ENCODE peak calls at places on chromosome 3, in eight cellular contexts. E is Panc1; A is mucosa of descending colon; M is fibroblast of pulmonary artery; J is skeletal muscle cell; L is pancreas; K is CD8-positive, alpha-beta memory T cell; H is neuronal stem cell. N is an unnamed sample.

GRCh38 chr3:16448691-16449090 is 64.8 kb downstream of the RFTN1 start:
- DNase-seq in E (no peak), A (peak; percentile 33), M (peak; percentile 92), J (peak; percentile 96), L (no peak), K (no peak), H (no peak), N (peak; percentile 24)

GRCh38 chr3:79203144-79203519 is 564.7 kb downstream of the ROBO1 start:
- DNase-seq in E (no peak), A (no peak), M (no peak), J (no peak), L (no peak), K (no peak), H (no peak), N (no peak)

GRCh38 chr3:114711321-114711891 is 417.6 kb downstream of the TIGIT start:
- DNase-seq in E (no peak), A (no peak), M (no peak), J (no peak), L (no peak), K (no peak), H (no peak), N (no peak)

GRCh38 chr3:58151637-58152036 is 59.1 kb downstream of the DNASE1L3 start:
- DNase-seq in E (no peak), A (no peak), M (no peak), J (no peak), L (no peak), K (no peak), H (no peak), N (no peak)

GRCh38 chr3:57446318-57446841 is 97.8 kb downstream of the DNAH12 start:
- DNase-seq in E (no peak), A (no peak), M (peak; percentile 27), J (no peak), L (no peak), K (no peak), H (no peak), N (no peak)

GRCh38 chr3:75042941-75043340 is 428.5 kb upstream of the CNTN3 start:
- DNase-seq in E (no peak), A (no peak), M (no peak), J (no peak), L (no peak), K (no peak), H (no peak), N (peak; percentile 62)

GRCh38 chr3:113136071-113136470 is 75.3 kb upstream of the BOC start:
- DNase-seq in E (peak; percentile 8), A (no peak), M (peak; percentile 62), J (no peak), L (no peak), K (no peak), H (no peak), N (peak; percentile 47)

GRCh38 chr3:133857767-133858166 is 37.9 kb downstream of the RAB6B start:
- DNase-seq in E (no peak), A (no peak), M (no peak), J (no peak), L (no peak), K (no peak), H (no peak), N (no peak)

GRCh38 chr3:101879623-101880284 is 30.4 kb downstream of the NFKBIZ start:
- DNase-seq in E (no peak), A (no peak), M (no peak), J (no peak), L (no peak), K (no peak), H (no peak), N (no peak)

GRCh38 chr3:123406598-123406997 is 42.3 kb downstream of the ADCY5 start:
- DNase-seq in E (no peak), A (no peak), M (no peak), J (no peak), L (no peak), K (no peak), H (no peak), N (no peak)

DNA sequence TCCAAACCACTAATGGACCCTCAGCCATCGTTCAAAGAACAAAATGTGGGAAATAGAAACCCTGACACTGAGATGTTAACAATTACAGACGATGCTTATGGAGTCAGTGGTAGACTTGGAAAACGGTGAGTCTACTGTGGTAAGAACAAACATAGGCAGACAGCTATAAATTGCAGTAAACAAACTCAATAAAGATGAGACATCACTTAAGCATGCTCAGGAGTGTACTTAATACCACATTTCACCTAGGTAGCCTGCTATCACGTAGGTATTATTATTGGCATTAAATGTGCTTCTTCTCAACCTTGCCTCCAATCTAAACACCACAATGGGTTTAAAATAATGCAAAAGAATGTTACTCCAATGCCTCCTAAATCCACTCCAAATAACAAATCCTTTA is 2.5 kb downstream of the OSBPL10 start:
- DNase-seq in E (no peak), A (no peak), M (no peak), J (no peak), L (no peak), K (no peak), H (no peak), N (no peak)
- H3K4me3 ChIP-seq in E (peak overlapping the region; percentile 63), A (no peak overlapping the region), M (no peak overlapping the region), J (no peak overlapping the region), L (no peak overlapping the region), K (no peak overlapping the region), H (no peak overlapping the region), N (peak overlapping the region; percentile 95)

GRCh38 chr3:152300029-152300764 is 31.5 kb downstream of the MBNL1 start:
- DNase-seq in E (no peak), A (no peak), M (no peak), J (no peak), L (no peak), K (no peak), H (no peak), N (no peak)
- H3K4me3 ChIP-seq in E (peak overlapping the region; percentile 2), A (no peak overlapping the region), M (peak overlapping the region; percentile 52), J (peak overlapping the region; percentile 51), L (peak overlapping the region; percentile 44), K (no peak overlapping the region), H (no peak overlapping the region), N (no peak overlapping the region)

GRCh38 chr3:107816082-107816481 is 274.7 kb downstream of the CD47 start:
- DNase-seq in E (no peak), A (no peak), M (no peak), J (no peak), L (no peak), K (no peak), H (no peak), N (no peak)
- H3K4me3 ChIP-seq in E (no peak overlapping the region), A (no peak overlapping the region), M (no peak overlapping the region), J (no peak overlapping the region), L (no peak overlapping the region), K (no peak overlapping the region), H (no peak overlapping the region), N (no peak overlapping the region)

GRCh38 chr3:149615731-149616221 is 42.0 kb downstream of the WWTR1 start:
- DNase-seq in E (no peak), A (no peak), M (peak; percentile 79), J (no peak), L (no peak), K (no peak), H (no peak), N (no peak)
- H3K4me3 ChIP-seq in E (no peak overlapping the region), A (no peak overlapping the region), M (peak overlapping the region; percentile 1), J (no peak overlapping the region), L (no peak overlapping the region), K (no peak overlapping the region), H (no peak overlapping the region), N (no peak overlapping the region)

GRCh38 chr3:94028093-94028837 is at the start of gene STX19:
- DNase-seq in E (no peak), A (peak; percentile 83), M (no peak), J (no peak), L (no peak), K (no peak), H (no peak), N (peak; percentile 21)
- H3K4me3 ChIP-seq in E (no peak within 1 kb of the TSS), A (peak within 1 kb of the TSS; percentile 16), M (no peak within 1 kb of the TSS), J (no peak within 1 kb of the TSS), L (peak within 1 kb of the TSS; percentile 35), K (no peak within 1 kb of the TSS), H (no peak within 1 kb of the TSS), N (no peak within 1 kb of the TSS)

DNA sequence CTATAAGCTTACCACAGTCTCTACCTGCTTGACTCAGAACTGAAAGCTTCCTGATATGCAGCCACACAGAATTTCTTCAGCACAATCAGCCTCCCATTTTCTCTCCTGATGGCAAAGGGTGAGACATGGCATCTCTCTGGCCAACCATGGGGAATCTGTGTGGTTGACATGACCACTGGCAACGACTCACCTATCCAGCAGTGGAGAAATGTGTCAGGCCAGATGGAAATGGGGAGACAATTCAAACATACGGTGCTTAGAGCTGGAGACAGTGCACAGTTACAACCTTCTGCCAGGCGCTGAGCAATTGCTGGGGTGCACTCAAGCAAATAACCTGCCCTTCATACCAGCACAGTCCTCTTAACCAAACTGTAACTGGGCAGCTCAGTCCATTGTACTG is 3.6 kb downstream of the ZNF385D start:
- DNase-seq in E (no peak), A (no peak), M (no peak), J (no peak), L (no peak), K (no peak), H (no peak), N (no peak)
- H3K4me3 ChIP-seq in E (no peak overlapping the region), A (no peak overlapping the region), M (no peak overlapping the region), J (no peak overlapping the region), L (no peak overlapping the region), K (no peak overlapping the region), H (no peak overlapping the region), N (no peak overlapping the region)

DNA sequence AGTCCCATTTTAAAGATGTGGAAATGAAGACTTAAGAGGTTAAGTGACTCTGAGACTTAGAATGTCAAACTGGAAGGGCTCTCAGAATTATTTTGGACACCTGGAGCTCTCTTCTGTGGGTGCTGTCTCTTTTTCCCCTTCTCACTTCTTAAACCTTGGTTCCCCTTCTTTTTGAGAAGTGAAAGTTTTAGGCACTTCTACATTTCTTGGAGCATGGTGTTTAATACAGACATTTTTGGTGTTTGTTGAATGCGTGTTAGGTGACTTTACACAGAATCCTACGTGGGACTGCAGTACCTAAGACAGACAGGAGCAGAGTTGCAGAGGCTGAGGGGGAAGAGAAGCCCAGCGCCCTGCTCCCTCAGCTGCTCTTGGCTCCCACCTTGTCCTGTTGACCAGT is 133.3 kb downstream of the MDFIC2 start:
- DNase-seq in E (no peak), A (no peak), M (no peak), J (no peak), L (no peak), K (no peak), H (no peak), N (no peak)
- H3K4me3 ChIP-seq in E (no peak overlapping the region), A (no peak overlapping the region), M (no peak overlapping the region), J (no peak overlapping the region), L (no peak overlapping the region), K (no peak overlapping the region), H (no peak overlapping the region), N (no peak overlapping the region)

DNA sequence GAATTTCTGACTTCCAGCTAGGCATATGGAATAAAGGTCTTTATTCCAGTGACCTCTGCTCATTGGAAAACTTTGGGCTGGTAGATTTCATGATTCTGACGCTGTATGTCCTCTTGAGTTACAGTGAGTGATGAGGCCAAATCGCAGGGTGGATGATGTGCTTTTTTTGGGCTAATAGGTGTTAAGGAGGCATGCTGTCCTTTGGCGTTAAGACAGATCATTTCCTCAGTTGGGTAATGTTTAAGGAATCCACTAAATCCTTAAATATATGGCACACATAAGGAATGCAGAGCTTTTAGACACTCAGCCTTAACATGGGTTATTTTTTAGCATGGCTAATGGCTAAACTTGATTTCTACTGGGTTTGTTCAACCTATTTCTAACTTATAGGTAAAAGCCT is 87.9 kb downstream of the LPP start:
- DNase-seq in E (no peak), A (no peak), M (no peak), J (peak; percentile 55), L (no peak), K (no peak), H (no peak), N (no peak)
- H3K4me3 ChIP-seq in E (no peak overlapping the region), A (no peak overlapping the region), M (no peak overlapping the region), J (no peak overlapping the region), L (no peak overlapping the region), K (no peak overlapping the region), H (no peak overlapping the region), N (no peak overlapping the region)